ENCODE peak calls at places on chromosomes 13 and 19, in six cellular contexts. H is GM23248, S is neural progenitor cell, L is cardiac fibroblast, M is A549, O is kidney epithelial cell. C is an unnamed sample.

GRCh38 chr19:17532557-17532956 is 21.1 kb downstream of the PGLS start:
- DNase-seq in H (no peak), S (no peak), L (no peak), M (no peak), O (no peak), C (no peak)

GRCh38 chr13:63636231-63636993 is 2220.8 kb upstream of the PCDH20 start:
- DNase-seq in H (no peak), S (no peak), L (peak), M (peak), O (no peak), C (no peak)

GRCh38 chr19:44741841-44742352 is 6.6 kb upstream of the BCL3 start:
- DNase-seq in H (peak), S (peak), L (peak), M (peak), O (peak), C (peak)

GRCh38 chr13:82698941-82699340 is 1183.3 kb downstream of the SLITRK1 start:
- DNase-seq in H (no peak), S (no peak), L (no peak), M (no peak), O (no peak), C (no peak)

GRCh38 chr19:1269478-1270167 is 491 bp downstream of the CIRBP start:
- DNase-seq in H (peak), S (peak), L (peak), M (peak), O (no peak), C (no peak)

GRCh38 chr13:21405309-21405708 is 53.8 kb downstream of the ZDHHC20 start:
- DNase-seq in H (no peak), S (no peak), L (no peak), M (no peak), O (no peak), C (no peak)

GRCh38 chr13:73235385-73235784 is 176.6 kb downstream of the KLF5 start:
- DNase-seq in H (no peak), S (no peak), L (no peak), M (no peak), O (no peak), C (no peak)

GRCh38 chr19:45958763-45959516 is 14.7 kb downstream of the NOVA2 start:
- DNase-seq in H (no peak), S (no peak), L (peak), M (no peak), O (no peak), C (no peak)

GRCh38 chr13:85255978-85256377 is 543.2 kb downstream of the SLITRK6 start:
- DNase-seq in H (no peak), S (no peak), L (no peak), M (no peak), O (no peak), C (no peak)

GRCh38 chr19:39502640-39503417 is 4.1 kb downstream of the DLL3 start:
- DNase-seq in H (peak), S (peak), L (peak), M (peak), O (no peak), C (no peak)

GRCh38 chr13:37934339-37935191 is 65.0 kb upstream of the TRPC4 start:
- DNase-seq in H (no peak), S (peak), L (no peak), M (no peak), O (no peak), C (no peak)

GRCh38 chr13:94416454-94417080 is 62.9 kb downstream of the DCT start:
- DNase-seq in H (peak), S (peak), L (peak), M (peak), O (no peak), C (no peak)

GRCh38 chr19:1450735-1451669 is 1.1 kb downstream of the APC2 start:
- DNase-seq in H (no peak), S (no peak), L (no peak), M (no peak), O (no peak), C (no peak)

GRCh38 chr13:46893820-46894533 is 2.9 kb downstream of the HTR2A start:
- DNase-seq in H (peak), S (peak), L (peak), M (peak), O (peak), C (no peak)

GRCh38 chr13:92589955-92590354 is 636.7 kb upstream of the GPC6 start:
- DNase-seq in H (no peak), S (no peak), L (no peak), M (no peak), O (no peak), C (no peak)

GRCh38 chr19:6662692-6663091 is 7.3 kb downstream of the TNFSF14 start:
- DNase-seq in H (no peak), S (no peak), L (no peak), M (no peak), O (no peak), C (no peak)

GRCh38 chr13:30785146-30785845 is 50.0 kb downstream of the ALOX5AP start:
- DNase-seq in H (no peak), S (no peak), L (no peak), M (no peak), O (no peak), C (no peak)

GRCh38 chr19:19214892-19215291 is 3.1 kb downstream of the NCAN start:
- DNase-seq in H (peak), S (peak), L (peak), M (no peak), O (no peak), C (no peak)

GRCh38 chr13:97727991-97728390 is 225.5 kb upstream of the IPO5 start:
- DNase-seq in H (no peak), S (no peak), L (no peak), M (no peak), O (no peak), C (no peak)

GRCh38 chr19:524062-524674 is 7.4 kb upstream of the CDC34 start:
- DNase-seq in H (peak), S (no peak), L (peak), M (no peak), O (no peak), C (no peak)

GRCh38 chr19:8641908-8642547 is 11.6 kb downstream of the NFILZ start:
- DNase-seq in H (peak), S (peak), L (peak), M (peak), O (no peak), C (no peak)

GRCh38 chr13:49218493-49219051 is 1.6 kb upstream of the MLNR start:
- DNase-seq in H (peak), S (peak), L (peak), M (no peak), O (no peak), C (no peak)

GRCh38 chr19:44752816-44753618 is 4.5 kb downstream of the BCL3 start:
- DNase-seq in H (peak), S (peak), L (peak), M (peak), O (peak), C (peak)

GRCh38 chr13:41459754-41460111 is 2.4 kb downstream of the RGCC start:
- DNase-seq in H (peak), S (no peak), L (no peak), M (no peak), O (no peak), C (no peak)

GRCh38 chr13:23271331-23271730 is 90.6 kb downstream of the SGCG start:
- DNase-seq in H (no peak), S (no peak), L (no peak), M (no peak), O (no peak), C (no peak)

GRCh38 chr19:51808333-51808986 is 13.5 kb downstream of the FPR3 start:
- DNase-seq in H (peak), S (no peak), L (peak), M (peak), O (no peak), C (peak)

GRCh38 chr19:34337747-34338146 is 27.2 kb upstream of the GPI start:
- DNase-seq in H (no peak), S (no peak), L (no peak), M (no peak), O (no peak), C (no peak)

GRCh38 chr13:105920375-105920774 is 615.1 kb downstream of the EFNB2 start:
- DNase-seq in H (peak), S (peak), L (peak), M (peak), O (peak), C (peak)

GRCh38 chr13:46165485-46166220 is 16.3 kb downstream of the LCP1 start:
- DNase-seq in H (no peak), S (no peak), L (peak), M (no peak), O (peak), C (no peak)

GRCh38 chr19:38221919-38222828 is 1.8 kb downstream of the DPF1 start:
- DNase-seq in H (peak), S (no peak), L (no peak), M (no peak), O (no peak), C (no peak)

GRCh38 chr19:16442386-16443276 is 29.1 kb downstream of the EPS15L1 start:
- DNase-seq in H (no peak), S (peak), L (no peak), M (no peak), O (no peak), C (no peak)

GRCh38 chr19:30263719-30264440 is 108.3 kb upstream of the ZNF536 start:
- DNase-seq in H (peak), S (no peak), L (no peak), M (no peak), O (no peak), C (no peak)

GRCh38 chr13:54424344-54424743 is 1395.7 kb downstream of the OLFM4 start:
- DNase-seq in H (no peak), S (no peak), L (no peak), M (no peak), O (no peak), C (no peak)

GRCh38 chr19:17402982-17403855 is 2.2 kb downstream of the BST2 start:
- DNase-seq in H (peak), S (peak), L (no peak), M (peak), O (no peak), C (no peak)

GRCh38 chr13:43983373-43983772 is 103.7 kb downstream of the LACC1 start:
- DNase-seq in H (no peak), S (peak), L (no peak), M (no peak), O (no peak), C (no peak)

GRCh38 chr19:54432144-54432738 is 16.8 kb upstream of the LENG8 start:
- DNase-seq in H (no peak), S (no peak), L (no peak), M (no peak), O (no peak), C (no peak)

GRCh38 chr13:19864018-19864338 is 529 bp upstream of the ZMYM5 start:
- DNase-seq in H (peak), S (no peak), L (peak), M (peak), O (no peak), C (no peak)

GRCh38 chr13:113922412-113923118 is 51.3 kb downstream of the C13orf46 start:
- DNase-seq in H (peak), S (no peak), L (no peak), M (no peak), O (no peak), C (no peak)

GRCh38 chr19:13057147-13057572 is 45.5 kb downstream of the LYL1 start:
- DNase-seq in H (no peak), S (peak), L (no peak), M (no peak), O (no peak), C (no peak)

GRCh38 chr19:13055213-13056051 is 47.2 kb downstream of the LYL1 start:
- DNase-seq in H (peak), S (peak), L (peak), M (no peak), O (no peak), C (peak)

GRCh38 chr19:13058951-13059660 is 43.6 kb downstream of the LYL1 start:
- DNase-seq in H (no peak), S (peak), L (no peak), M (no peak), O (no peak), C (no peak)

GRCh38 chr19:13056052-13056660 is 46.5 kb downstream of the LYL1 start:
- DNase-seq in H (peak), S (peak), L (peak), M (no peak), O (no peak), C (no peak)

GRCh38 chr19:13057744-13058143 is 44.9 kb downstream of the LYL1 start:
- DNase-seq in H (no peak), S (no peak), L (no peak), M (no peak), O (no peak), C (no peak)
- H3K4me3 ChIP-seq in H (no peak), S (no peak), L (no peak), M (no peak), O (no peak), C (no peak)

GRCh38 chr19:3627351-3627723 is 747 bp upstream of the CACTIN start:
- DNase-seq in H (no peak), S (peak), L (no peak), M (no peak), O (no peak), C (no peak)
- H3K4me3 ChIP-seq in H (peak), S (no peak), L (no peak), M (peak), O (no peak), C (no peak)

DNA sequence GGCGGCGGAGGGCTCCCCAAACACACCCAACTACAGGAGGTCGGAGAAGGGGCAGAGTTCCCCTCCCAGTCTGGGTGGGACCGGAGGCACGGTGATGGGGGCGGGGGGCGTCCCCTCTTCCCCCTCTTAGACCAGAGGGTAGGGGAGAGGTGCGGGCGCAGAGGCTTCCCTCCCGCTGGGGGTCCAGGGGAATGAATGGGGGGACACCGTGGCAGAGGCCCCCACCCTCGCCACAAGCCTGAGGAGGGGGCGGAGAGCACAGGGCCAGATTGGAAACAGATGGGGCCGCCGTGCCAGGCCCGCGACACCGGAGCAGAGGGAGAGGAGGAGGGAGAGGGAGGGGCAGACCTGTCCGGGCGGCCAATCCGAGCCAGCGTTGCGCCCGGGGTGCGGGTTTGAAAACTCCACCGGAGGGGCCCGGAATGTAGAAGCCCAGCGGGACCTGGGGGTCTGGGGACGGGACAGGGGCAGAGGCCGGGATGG is 47.0 kb downstream of the PTPRS start:
- DNase-seq in H (peak), S (peak), L (peak), M (no peak), O (no peak), C (no peak)
- H3K4me3 ChIP-seq in H (peak), S (peak), L (peak), M (peak), O (peak), C (peak)

DNA sequence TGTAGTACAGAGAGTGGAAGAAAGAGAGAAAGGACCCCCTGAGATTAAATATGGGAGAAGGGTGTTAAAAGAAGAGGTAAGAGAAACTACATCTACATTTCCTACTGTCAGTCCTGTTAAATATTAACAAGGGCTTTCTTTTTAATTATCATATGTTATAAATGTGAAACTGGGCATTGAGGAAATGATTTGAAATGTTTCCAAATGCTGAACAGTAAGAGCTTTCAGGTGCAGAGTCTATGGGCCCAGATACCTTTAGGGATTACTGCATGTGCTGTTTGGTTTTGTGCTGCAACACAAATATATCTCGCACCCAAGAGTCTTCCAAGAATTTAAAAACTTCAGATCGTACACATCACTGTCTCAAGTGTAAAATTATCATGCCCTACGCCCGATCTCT is 176.3 kb downstream of the RBM26 start:
- DNase-seq in H (no peak), S (no peak), L (no peak), M (no peak), O (no peak), C (no peak)
- H3K4me3 ChIP-seq in H (no peak), S (no peak), L (no peak), M (no peak), O (no peak), C (no peak)

DNA sequence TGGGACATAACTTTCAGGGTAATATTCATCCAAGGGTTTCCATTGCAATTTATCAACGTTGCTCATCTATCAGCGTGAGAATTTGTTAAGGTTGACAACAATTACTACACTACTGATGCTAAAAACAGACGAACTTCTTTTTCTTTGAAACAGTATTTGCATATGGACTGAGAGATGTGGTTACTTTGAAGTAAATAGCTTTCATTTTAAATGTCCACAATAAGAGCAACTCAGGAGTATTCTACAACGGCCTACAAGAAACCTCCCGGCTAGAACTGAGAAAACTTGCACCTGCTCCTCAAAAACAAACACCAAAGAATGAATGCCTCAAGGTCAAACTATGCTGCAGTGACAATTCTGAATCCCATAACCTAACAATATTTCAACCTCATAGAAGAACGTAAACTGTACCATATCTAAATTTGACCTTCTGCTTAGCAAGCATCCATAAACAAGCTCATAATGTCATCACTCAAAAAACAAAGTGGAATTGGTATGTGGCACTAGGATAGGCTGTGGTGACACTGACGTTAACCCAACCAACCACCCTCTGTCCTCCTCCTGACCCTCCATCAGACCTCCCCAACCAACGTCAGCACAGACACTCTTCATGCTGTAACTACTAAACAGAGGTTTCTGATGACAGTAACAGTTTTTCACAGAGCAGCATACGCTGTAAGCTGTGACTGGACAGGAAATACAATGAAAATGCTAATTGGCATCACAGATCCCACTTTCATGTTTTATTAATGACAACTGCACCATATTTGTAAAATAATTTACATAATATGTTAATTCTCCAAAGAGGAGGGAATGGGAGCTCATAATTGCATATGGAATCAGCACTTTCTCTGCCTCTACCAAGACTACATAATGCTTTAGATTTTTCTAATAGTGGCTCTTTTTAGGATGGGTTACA is 238.2 kb downstream of the IRS2 start:
- DNase-seq in H (no peak), S (no peak), L (no peak), M (no peak), O (no peak), C (no peak)
- H3K4me3 ChIP-seq in H (no peak), S (no peak), L (no peak), M (no peak), O (no peak), C (no peak)

DNA sequence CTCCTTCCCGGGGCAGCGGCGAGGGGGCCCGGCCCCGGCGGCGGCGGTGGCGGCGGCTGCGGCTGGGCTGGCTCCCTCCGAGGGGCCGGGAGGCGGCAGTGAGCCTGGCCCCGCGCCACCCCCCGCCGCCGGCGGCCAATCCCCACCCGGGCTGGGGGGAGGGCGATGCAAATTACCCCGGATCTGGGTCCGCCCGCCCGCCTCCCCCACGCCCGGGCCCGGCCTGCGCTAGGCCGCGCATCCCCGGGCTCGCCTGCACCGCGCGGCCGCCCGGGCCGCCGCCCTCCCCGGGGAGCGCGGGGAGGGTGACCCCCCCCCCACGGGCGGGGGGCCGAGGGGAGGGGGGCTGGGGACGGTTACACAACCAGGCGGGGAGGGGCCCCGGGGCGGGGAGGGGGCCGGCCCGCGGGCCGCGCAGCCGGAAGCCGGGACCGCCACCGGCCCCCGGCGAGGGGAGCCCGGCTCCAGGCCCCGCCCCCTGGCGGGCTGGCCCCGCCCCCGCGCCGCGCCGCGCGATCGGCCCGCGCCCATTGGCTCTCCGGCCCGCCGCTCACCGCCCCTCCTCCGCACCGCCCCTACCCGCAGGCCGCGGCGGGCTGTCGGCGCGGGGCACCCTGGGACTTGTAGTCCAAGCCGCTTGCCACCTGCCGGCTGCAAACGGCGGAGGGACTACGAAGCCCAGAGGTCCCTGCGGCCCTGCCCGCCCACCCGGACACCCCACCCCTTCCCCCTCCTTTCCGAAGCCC is 1.1 kb downstream of the ZBTB7A start:
- DNase-seq in H (peak), S (peak), L (peak), M (peak), O (peak), C (peak)
- H3K4me3 ChIP-seq in H (peak), S (peak), L (peak), M (peak), O (peak), C (peak)

DNA sequence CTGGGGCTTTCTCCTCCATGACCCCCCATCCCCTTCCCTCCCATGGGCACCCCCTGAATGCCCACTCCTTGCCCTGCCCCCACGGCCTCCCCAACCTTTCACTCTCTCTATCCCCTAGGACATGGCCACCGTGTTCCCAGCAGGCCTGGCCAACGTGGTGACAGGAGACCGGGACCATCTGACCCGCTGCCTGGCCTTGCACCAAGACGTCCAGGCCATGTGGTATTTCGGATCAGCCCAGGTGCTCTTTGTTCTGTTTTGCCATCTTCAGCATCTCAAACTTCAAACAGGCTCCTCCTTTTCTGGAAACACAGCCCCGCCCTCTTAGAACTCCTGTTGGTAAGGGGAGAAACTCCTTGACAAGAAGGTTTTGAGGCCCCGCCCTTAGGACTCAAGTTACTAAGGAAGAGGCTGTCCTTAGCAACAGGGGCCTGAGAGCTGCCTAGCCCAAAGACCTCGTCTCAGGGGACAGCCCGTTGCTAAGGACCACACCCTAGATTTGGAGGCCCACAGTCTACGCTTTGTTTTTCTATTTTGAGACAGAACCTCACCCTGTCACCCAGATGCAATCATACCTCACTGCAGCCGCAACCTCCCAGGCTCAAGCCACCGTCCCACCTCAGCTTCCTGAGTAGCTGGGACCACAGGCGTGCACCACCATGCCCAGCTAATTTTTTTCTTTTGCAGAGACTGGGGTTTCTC is 5.1 kb upstream of the FLT3LG start:
- DNase-seq in H (peak), S (peak), L (peak), M (peak), O (no peak), C (no peak)
- H3K4me3 ChIP-seq in H (no peak), S (no peak), L (no peak), M (no peak), O (no peak), C (no peak)

C was measured in AG09309.